ENCODE peak calls at places on chromosomes 1 and 21, in ten cellular contexts. C is endothelial cell, I is progenitor cell of endocrine pancreas, D is brain microvascular endothelial cell, F is PC-9, W is adrenal gland, M is GM13976, K is dorsolateral prefrontal cortex, U is body of pancreas, X is osteocyte. Q is an unnamed sample.

GRCh38 chr1:230861489-230861888 is 6.8 kb downstream of the C1orf198 start:
- DNase-seq in F (no peak), X (no peak), U (no peak), D (no peak), K (no peak), W (no peak), M (no peak), C (no peak), I (no peak), Q (no peak)

GRCh38 chr1:6267686-6268281 is 6.9 kb upstream of the GPR153 start:
- DNase-seq in C (no peak), I (no peak), X (no peak), U (no peak), F (no peak), W (no peak), M (no peak), D (no peak), K (no peak), Q (no peak)

GRCh38 chr1:180974236-180974635 is 48.4 kb downstream of the STX6 start:
- DNase-seq in W (no peak), I (no peak), M (no peak), X (no peak), K (no peak), U (no peak), C (no peak), D (no peak), F (no peak), Q (no peak)

GRCh38 chr21:38254970-38255369 is 1.8 kb upstream of the KCNJ15 start:
- DNase-seq in F (no peak), I (no peak), D (no peak), M (no peak), U (no peak), W (no peak), C (no peak), K (no peak), X (no peak), Q (no peak)

GRCh38 chr21:44789880-44790279 is 11.7 kb downstream of the UBE2G2 start:
- DNase-seq in C (no peak), D (no peak), I (no peak), M (no peak), X (no peak), U (no peak), W (no peak), F (no peak), K (no peak), Q (peak)

GRCh38 chr1:201074018-201074417 is 38.2 kb downstream of the CACNA1S start:
- DNase-seq in D (no peak), U (no peak), X (no peak), I (no peak), W (no peak), F (no peak), C (no peak), M (no peak), K (no peak), Q (no peak)

GRCh38 chr1:39395357-39395831 is 96.0 kb upstream of the BMP8A start:
- DNase-seq in F (peak), D (peak), W (no peak), M (no peak), U (no peak), I (no peak), C (no peak), X (no peak), K (no peak), Q (peak)

GRCh38 chr1:68890736-68891135 is 393.9 kb upstream of the DEPDC1 start:
- DNase-seq in F (no peak), M (no peak), D (no peak), W (no peak), C (no peak), U (no peak), K (no peak), X (no peak), I (no peak), Q (no peak)

GRCh38 chr1:230573647-230574046 is 68.6 kb upstream of the COG2 start:
- DNase-seq in U (no peak), I (no peak), D (no peak), K (no peak), F (no peak), W (no peak), M (no peak), X (no peak), C (no peak), Q (no peak)

GRCh38 chr1:205493241-205494085 is 11.0 kb upstream of the CDK18 start:
- DNase-seq in K (no peak), C (no peak), X (no peak), M (no peak), U (peak), F (peak), I (no peak), D (peak), W (peak), Q (peak)

GRCh38 chr1:85846706-85847105 is 138.5 kb upstream of the ZNHIT6 start:
- DNase-seq in C (no peak), I (no peak), M (no peak), K (no peak), D (no peak), W (no peak), F (peak), U (no peak), X (no peak), Q (no peak)

GRCh38 chr1:91559838-91560514 is 59.3 kb downstream of the CDC7 start:
- DNase-seq in W (no peak), M (no peak), C (no peak), X (no peak), I (no peak), U (no peak), D (no peak), F (no peak), K (no peak), Q (no peak)

GRCh38 chr1:5526385-5526750 is 465.9 kb downstream of the NPHP4 start:
- DNase-seq in W (no peak), F (no peak), X (no peak), C (no peak), D (no peak), M (no peak), U (no peak), I (no peak), K (no peak), Q (no peak)

GRCh38 chr1:107196973-107197562 is 56.2 kb downstream of the NTNG1 start:
- DNase-seq in K (no peak), X (no peak), M (no peak), I (no peak), D (no peak), U (no peak), C (peak), W (no peak), F (peak), Q (peak)

GRCh38 chr1:234997201-234998173 is 131.2 kb downstream of the TOMM20 start:
- DNase-seq in U (peak), W (peak), F (peak), I (no peak), X (peak), D (peak), C (no peak), K (peak), M (no peak), Q (peak)

GRCh38 chr1:45177452-45177851 is 29.0 kb downstream of the ZSWIM5 start:
- DNase-seq in D (peak), M (no peak), U (no peak), W (no peak), K (no peak), I (no peak), X (no peak), C (no peak), F (peak), Q (no peak)

GRCh38 chr1:167373398-167373797 is 144.9 kb downstream of the CD247 start:
- DNase-seq in U (no peak), M (no peak), D (no peak), W (no peak), X (no peak), F (no peak), C (no peak), K (no peak), I (no peak), Q (no peak)

GRCh38 chr1:156840186-156840585 is 18.7 kb downstream of the INSRR start:
- DNase-seq in C (no peak), U (no peak), I (no peak), D (no peak), K (no peak), M (no peak), F (no peak), X (no peak), W (no peak), Q (no peak)

GRCh38 chr1:245177071-245177900 is 22.5 kb downstream of the KIF26B start:
- DNase-seq in D (no peak), C (no peak), X (no peak), W (no peak), M (no peak), K (no peak), F (peak), U (peak), I (no peak), Q (no peak)

GRCh38 chr1:110040548-110040947 is 6.1 kb downstream of the STRIP1 start:
- DNase-seq in U (no peak), X (no peak), W (no peak), M (no peak), I (no peak), F (no peak), K (no peak), D (no peak), C (no peak), Q (no peak)

GRCh38 chr1:214316597-214316996 is 35.6 kb downstream of the SMYD2 start:
- DNase-seq in K (no peak), W (no peak), X (no peak), C (no peak), D (peak), I (no peak), F (peak), M (no peak), U (peak), Q (no peak)

GRCh38 chr1:183920651-183921050 is 115.7 kb downstream of the RGL1 start:
- DNase-seq in C (no peak), D (no peak), F (no peak), I (no peak), X (no peak), W (no peak), M (no peak), U (no peak), K (peak), Q (no peak)

GRCh38 chr1:48853006-48853405 is 76.3 kb upstream of the BEND5 start:
- DNase-seq in C (no peak), I (no peak), U (no peak), K (no peak), D (peak), X (no peak), W (peak), F (peak), M (no peak), Q (no peak)

GRCh38 chr21:46005081-46005480 is 23.5 kb downstream of the COL6A1 start:
- DNase-seq in W (no peak), C (no peak), I (no peak), X (peak), M (peak), K (peak), U (no peak), D (no peak), F (no peak), Q (no peak)

GRCh38 chr1:230262867-230263572 is 163.1 kb downstream of the PGBD5 start:
- DNase-seq in U (no peak), I (no peak), M (no peak), C (no peak), W (no peak), F (no peak), X (peak), K (no peak), D (no peak), Q (no peak)

GRCh38 chr21:42754270-42754933 is 101.0 kb downstream of the PDE9A start:
- DNase-seq in X (no peak), W (no peak), I (no peak), K (no peak), U (no peak), F (no peak), C (no peak), M (no peak), D (no peak), Q (peak)

GRCh38 chr1:25065246-25066238 is 135.5 kb upstream of the RUNX3 start:
- DNase-seq in I (no peak), F (no peak), D (no peak), M (no peak), W (no peak), U (no peak), X (no peak), K (no peak), C (no peak), Q (peak)

GRCh38 chr21:34971656-34972055 is 77.4 kb downstream of the RUNX1 start:
- DNase-seq in I (no peak), C (no peak), U (no peak), D (no peak), X (no peak), M (no peak), W (no peak), F (no peak), K (no peak), Q (no peak)

GRCh38 chr1:15110867-15111230 is 42.7 kb upstream of the TMEM51 start:
- DNase-seq in U (no peak), I (no peak), W (no peak), X (no peak), K (no peak), C (peak), F (no peak), M (no peak), D (no peak), Q (no peak)

GRCh38 chr1:207826557-207827487 is 75.0 kb downstream of the CD46 start:
- DNase-seq in U (peak), F (peak), W (peak), M (no peak), I (no peak), X (no peak), C (no peak), K (no peak), D (no peak), Q (no peak)

GRCh38 chr1:238677567-238677966 is 708.8 kb upstream of the CHRM3 start:
- DNase-seq in D (peak), X (no peak), I (no peak), M (no peak), U (no peak), F (no peak), K (no peak), W (no peak), C (no peak), Q (peak)

GRCh38 chr1:79239840-79240239 is 233.3 kb upstream of the ADGRL4 start:
- DNase-seq in C (no peak), I (no peak), M (no peak), X (no peak), D (no peak), U (no peak), K (no peak), W (no peak), F (no peak), Q (no peak)

GRCh38 chr1:147794570-147794969 is 34.2 kb upstream of the GJA5 start:
- DNase-seq in K (no peak), M (no peak), X (no peak), W (no peak), F (no peak), C (peak), U (no peak), I (no peak), D (no peak), Q (peak)

GRCh38 chr1:11563560-11564069 is 84.7 kb downstream of the DISP3 start:
- DNase-seq in M (peak), C (no peak), F (no peak), X (no peak), K (no peak), W (no peak), I (no peak), D (no peak), U (no peak), Q (peak)

GRCh38 chr1:235160965-235161684 is at the start of gene RBM34:
- DNase-seq in U (peak), D (peak), X (peak), C (peak), I (peak), W (peak), M (peak), K (peak), F (peak), Q (peak)

GRCh38 chr1:80915491-80915890 is 885.2 kb upstream of the ADGRL2 start:
- DNase-seq in W (no peak), C (no peak), K (no peak), D (no peak), U (no peak), X (no peak), F (no peak), M (no peak), I (no peak), Q (no peak)

GRCh38 chr1:232182206-232182605 is 447.7 kb downstream of the SIPA1L2 start:
- DNase-seq in K (no peak), D (no peak), U (no peak), C (no peak), X (peak), W (no peak), F (no peak), I (no peak), M (no peak), Q (no peak)

GRCh38 chr1:102852583-102852982 is 255.7 kb downstream of the COL11A1 start:
- DNase-seq in K (no peak), D (no peak), W (no peak), F (no peak), I (no peak), X (no peak), U (no peak), C (no peak), M (no peak), Q (no peak)

GRCh38 chr1:27366411-27367159 is at the start of gene MAP3K6:
- DNase-seq in M (peak), U (peak), X (peak), W (peak), C (peak), K (no peak), F (peak), D (peak), I (peak), Q (peak)

DNA sequence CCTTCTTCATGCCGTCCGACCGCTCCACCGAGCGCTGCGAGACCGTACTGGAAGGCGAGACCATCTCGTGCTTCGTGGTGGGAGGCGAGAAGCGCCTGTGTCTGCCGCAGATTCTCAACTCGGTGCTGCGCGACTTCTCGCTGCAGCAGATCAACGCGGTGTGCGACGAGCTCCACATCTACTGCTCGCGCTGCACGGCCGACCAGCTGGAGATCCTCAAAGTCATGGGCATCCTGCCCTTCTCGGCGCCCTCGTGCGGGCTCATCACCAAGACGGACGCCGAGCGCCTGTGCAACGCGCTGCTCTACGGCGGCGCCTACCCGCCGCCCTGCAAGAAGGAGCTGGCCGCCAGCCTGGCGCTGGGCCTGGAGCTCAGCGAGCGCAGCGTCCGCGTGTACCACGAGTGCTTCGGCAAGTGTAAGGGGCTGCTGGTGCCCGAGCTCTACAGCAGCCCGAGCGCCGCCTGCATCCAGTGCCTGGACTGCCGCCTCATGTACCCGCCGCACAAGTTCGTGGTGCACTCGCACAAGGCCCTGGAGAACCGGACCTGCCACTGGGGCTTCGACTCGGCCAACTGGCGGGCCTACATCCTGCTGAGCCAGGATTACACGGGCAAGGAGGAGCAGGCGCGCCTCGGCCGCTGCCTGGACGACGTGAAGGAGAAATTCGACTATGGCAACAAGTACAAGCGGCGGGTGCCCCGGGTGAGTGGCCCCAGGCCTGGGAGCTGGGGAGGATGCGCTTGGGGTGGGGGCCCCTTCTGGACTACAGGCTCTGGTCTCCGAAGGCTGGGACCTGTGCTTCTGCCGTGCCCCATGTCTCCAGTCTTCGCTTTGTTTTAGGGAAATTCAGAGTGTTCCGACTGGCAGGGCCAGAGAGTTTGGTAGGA is 1.2 kb downstream of the SKI start:
- DNase-seq in I (no peak), X (peak), C (peak), K (peak), M (peak), D (no peak), F (peak), U (peak), W (peak), Q (peak)
- TF ChIP-seq CTCF in I (no peak), X (no peak), C (no peak), K (no peak), M (no peak), D (no peak), F (no peak), U (no peak), W (no peak), Q (peak)

GRCh38 chr21:25607812-25608737 is 794 bp upstream of the MRPL39 start:
- DNase-seq in D (peak), F (peak), K (peak), M (peak), U (peak), X (peak), W (peak), I (peak), C (peak), Q (peak)

GRCh38 chr21:25607151-25607811 is at the start of gene MRPL39:
- DNase-seq in U (peak), M (peak), F (peak), K (peak), C (peak), X (peak), D (peak), I (peak), W (peak), Q (peak)
- TF ChIP-seq CTCF in U (peak), M (peak), F (peak), K (peak), C (peak), X (peak), D (peak), I (peak), W (peak), Q (peak)

GRCh38 chr1:63951076-63951946 is 177.5 kb downstream of the ROR1 start:
- DNase-seq in D (peak), M (no peak), F (no peak), K (no peak), I (no peak), W (no peak), X (no peak), C (no peak), U (no peak), Q (peak)
- TF ChIP-seq CTCF in D (no peak), M (no peak), F (no peak), K (no peak), I (no peak), W (no peak), X (no peak), C (no peak), U (no peak), Q (no peak)

GRCh38 chr1:20152599-20152930 is 13.4 kb downstream of the PLA2G2F start:
- DNase-seq in F (no peak), M (no peak), K (no peak), X (no peak), U (no peak), D (no peak), I (no peak), C (no peak), W (no peak), Q (no peak)
- TF ChIP-seq CTCF in F (peak), M (no peak), K (no peak), X (peak), U (no peak), D (no peak), I (no peak), C (no peak), W (no peak), Q (peak)

GRCh38 chr1:233389867-233390266 is 62.3 kb downstream of the MAP3K21 start:
- DNase-seq in K (no peak), M (no peak), C (no peak), U (no peak), D (no peak), X (no peak), I (no peak), W (no peak), F (no peak), Q (no peak)
- TF ChIP-seq CTCF in K (no peak), M (no peak), C (no peak), U (no peak), D (no peak), X (no peak), I (no peak), W (no peak), F (no peak), Q (no peak)

DNA sequence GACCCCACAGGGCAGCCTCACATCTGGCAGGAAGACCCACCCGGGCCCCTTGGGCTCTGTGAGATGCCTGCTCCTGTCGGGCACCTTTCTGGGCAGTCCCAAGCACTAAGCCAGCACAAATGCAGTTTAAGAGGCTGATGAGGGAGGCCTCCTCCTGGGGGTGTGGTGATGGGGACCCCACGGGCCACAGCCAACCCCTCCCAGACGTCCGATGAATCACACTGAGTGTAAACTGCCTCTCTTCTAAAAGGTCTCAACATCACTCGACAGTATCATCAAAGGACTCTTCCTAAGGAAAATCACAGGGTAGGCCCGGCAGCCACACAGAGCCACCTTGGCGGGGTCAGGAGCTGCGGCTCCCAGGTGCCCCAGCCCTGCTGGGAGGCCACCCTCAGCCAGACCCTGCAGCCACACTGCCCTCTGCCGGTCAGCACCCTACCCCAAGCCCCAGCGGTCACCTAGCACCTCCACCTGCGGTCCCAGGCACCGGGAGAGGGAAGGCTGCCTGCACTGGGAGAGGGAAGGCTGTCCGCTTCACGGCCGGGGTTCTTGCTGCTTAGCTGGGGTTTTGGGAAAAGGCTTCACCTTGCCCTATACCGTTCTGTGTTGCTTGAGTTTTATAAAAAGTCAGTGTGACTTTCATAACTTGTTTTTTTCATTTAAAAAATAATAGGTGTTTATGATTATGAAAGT is 3.8 kb upstream of the PRKCZ start:
- DNase-seq in X (no peak), D (peak), K (no peak), C (peak), F (no peak), W (peak), M (peak), I (peak), U (peak), Q (peak)
- TF ChIP-seq CTCF in X (peak), D (peak), K (peak), C (peak), F (peak), W (peak), M (peak), I (peak), U (peak), Q (peak)

Q was measured in cardiac muscle cell.